ENCODE peak calls at places on chromosome 20, in five cellular contexts. F, A, Y, M and T are unnamed samples.

GRCh38 chr20:31572042-31572700 is 32.9 kb upstream of the ID1 start:
- DNase-seq in F (no peak), A (no peak), Y (no peak), M (no peak), T (no peak)

GRCh38 chr20:11686900-11687543 is 230.7 kb upstream of the BTBD3 start:
- DNase-seq in F (no peak), A (no peak), Y (peak), M (no peak), T (no peak)

GRCh38 chr20:62721511-62722197 is 13.0 kb downstream of the NTSR1 start:
- DNase-seq in F (no peak), A (no peak), Y (no peak), M (no peak), T (no peak)

GRCh38 chr20:9978395-9979004 is 56.3 kb upstream of the ANKEF1 start:
- DNase-seq in F (peak), A (no peak), Y (no peak), M (peak), T (peak)

GRCh38 chr20:60424267-60424904 is 466.2 kb downstream of the CDH26 start:
- DNase-seq in F (no peak), A (no peak), Y (no peak), M (no peak), T (no peak)

GRCh38 chr20:4076671-4077070 is 61.3 kb upstream of the RNF24 start:
- DNase-seq in F (peak), A (no peak), Y (no peak), M (peak), T (peak)

GRCh38 chr20:63070301-63070625 is 63.5 kb upstream of the BHLHE23 start:
- DNase-seq in F (no peak), A (no peak), Y (no peak), M (no peak), T (no peak)

GRCh38 chr20:21048841-21049273 is 57.3 kb downstream of the LINC00237 start:
- DNase-seq in F (no peak), A (peak), Y (peak), M (no peak), T (peak)

GRCh38 chr20:53255102-53255710 is 283.0 kb downstream of the TSHZ2 start:
- DNase-seq in F (no peak), A (no peak), Y (no peak), M (no peak), T (no peak)

GRCh38 chr20:53643031-53643832 is 49.6 kb upstream of the ZNF217 start:
- DNase-seq in F (peak), A (no peak), Y (no peak), M (peak), T (no peak)

GRCh38 chr20:34364013-34364382 is 925 bp downstream of the ITCH start:
- DNase-seq in F (no peak), A (no peak), Y (no peak), M (no peak), T (no peak)

GRCh38 chr20:40255368-40255767 is 433.7 kb downstream of the MAFB start:
- DNase-seq in F (no peak), A (no peak), Y (no peak), M (no peak), T (no peak)

GRCh38 chr20:44629542-44629941 is 22.0 kb downstream of the ADA start:
- DNase-seq in F (no peak), A (no peak), Y (no peak), M (no peak), T (no peak)

GRCh38 chr20:2197166-2197565 is 95.5 kb downstream of the STK35 start:
- DNase-seq in F (no peak), A (no peak), Y (no peak), M (no peak), T (no peak)

GRCh38 chr20:44720617-44720993 is 5.4 kb downstream of the CCN5 start:
- DNase-seq in F (peak), A (no peak), Y (no peak), M (peak), T (peak)